ENCODE peak calls at places on chromosome 6, in seven cellular contexts. W is G401, S is NCI-H2171, T is globus pallidus, D is EL, Q is GM03348, V is pancreas. B is an unnamed sample.

GRCh38 chr6:143232849-143233248 is 172.2 kb downstream of the AIG1 start:
- DNase-seq in W (no peak), S (peak; percentile 1), T (no peak), D (peak; percentile 31), Q (peak; percentile 53), V (peak; percentile 25), B (no peak)

GRCh38 chr6:68069921-68070709 is 565.0 kb upstream of the ADGRB3 start:
- DNase-seq in W (no peak), S (no peak), T (no peak), D (no peak), Q (no peak), V (no peak), B (no peak)

GRCh38 chr6:106339334-106340029 is 13.9 kb upstream of the ATG5 start:
- DNase-seq in W (peak; percentile 38), S (peak; percentile 55), T (peak; percentile 60), D (peak; percentile 84), Q (peak; percentile 86), V (peak; percentile 30), B (no peak)

GRCh38 chr6:20931093-20931492 is 396.8 kb downstream of the CDKAL1 start:
- DNase-seq in W (no peak), S (no peak), T (no peak), D (no peak), Q (no peak), V (no peak), B (no peak)

GRCh38 chr6:80771941-80772340 is 665.5 kb downstream of the BCKDHB start:
- DNase-seq in W (no peak), S (no peak), T (no peak), D (peak; percentile 31), Q (no peak), V (no peak), B (no peak)

GRCh38 chr6:30926644-30927043 is 5.3 kb downstream of the SFTA2 start:
- DNase-seq in W (peak; percentile 84), S (no peak), T (no peak), D (peak; percentile 39), Q (peak; percentile 25), V (peak; percentile 48), B (no peak)

GRCh38 chr6:84263557-84263956 is 36.1 kb upstream of the CEP162 start:
- DNase-seq in W (no peak), S (no peak), T (no peak), D (peak; percentile 42), Q (no peak), V (no peak), B (no peak)

GRCh38 chr6:156816505-156816904 is 39.3 kb downstream of the ARID1B start:
- DNase-seq in W (no peak), S (no peak), T (no peak), D (no peak), Q (no peak), V (peak; percentile 33), B (no peak)

GRCh38 chr6:69835414-69836179 is 30.8 kb upstream of the COL19A1 start:
- DNase-seq in W (peak; percentile 69), S (peak; percentile 34), T (peak; percentile 45), D (peak; percentile 47), Q (peak; percentile 51), V (no peak), B (peak; percentile 21)

GRCh38 chr6:47440722-47441121 is 36.9 kb upstream of the CD2AP start:
- DNase-seq in W (no peak), S (no peak), T (no peak), D (no peak), Q (no peak), V (no peak), B (no peak)

GRCh38 chr6:19245656-19246055 is 591.5 kb upstream of the ID4 start:
- DNase-seq in W (no peak), S (no peak), T (no peak), D (no peak), Q (no peak), V (no peak), B (no peak)

GRCh38 chr6:15582499-15582898 is 80.3 kb downstream of the DTNBP1 start:
- DNase-seq in W (no peak), S (no peak), T (no peak), D (no peak), Q (no peak), V (no peak), B (no peak)

GRCh38 chr6:118872318-118872717 is 21.6 kb upstream of the ASF1A start:
- DNase-seq in W (no peak), S (no peak), T (no peak), D (no peak), Q (no peak), V (no peak), B (no peak)

B was measured in brain pericyte.